ENCODE peak calls at places on chromosomes 3 and 15, in eight cellular contexts. C is GM23338, F is lower lobe of right lung, Q is MM.1S, Y is kidney, E is IMR-90, O is fibroblast of lung, K is pancreas. I is an unnamed sample. For H3K36me3, the result is how much of the 10 kb centered on the place peaks cover.

GRCh38 chr3:108342829-108343478 is 46.6 kb downstream of the HHLA2 start:
- DNase-seq in C (no peak), F (no peak), Q (no peak), Y (no peak), E (peak), O (peak), K (no peak), I (peak)

GRCh38 chr15:98840010-98840409 is 167.6 kb downstream of the PGPEP1L start:
- DNase-seq in C (no peak), F (no peak), Q (no peak), Y (no peak), E (no peak), O (no peak), K (no peak), I (no peak)

GRCh38 chr3:65831733-65832425 is 206.8 kb downstream of the MAGI1 start:
- DNase-seq in C (no peak), F (no peak), Q (no peak), Y (no peak), E (peak), O (peak), K (no peak), I (peak)

GRCh38 chr15:77033729-77034619 is 36.9 kb downstream of the TSPAN3 start:
- DNase-seq in C (no peak), F (peak), Q (no peak), Y (peak), E (no peak), O (no peak), K (peak), I (no peak)

GRCh38 chr15:56759450-56759845 is 26.1 kb upstream of the ZNF280D start:
- DNase-seq in C (no peak), F (no peak), Q (no peak), Y (no peak), E (peak), O (peak), K (no peak), I (peak)

GRCh38 chr3:194879991-194880939 is 194.6 kb downstream of the FAM43A start:
- DNase-seq in C (no peak), F (no peak), Q (no peak), Y (peak), E (peak), O (peak), K (no peak), I (peak)

GRCh38 chr3:42535981-42536784 is 33.7 kb downstream of the VIPR1 start:
- DNase-seq in C (peak), F (no peak), Q (peak), Y (no peak), E (no peak), O (no peak), K (no peak), I (peak)

GRCh38 chr15:66151809-66152208 is 101.7 kb downstream of the MEGF11 start:
- DNase-seq in C (peak), F (no peak), Q (no peak), Y (no peak), E (no peak), O (no peak), K (no peak), I (no peak)

GRCh38 chr3:116767726-116768125 is 58.1 kb downstream of the TUSC7 start:
- DNase-seq in C (no peak), F (no peak), Q (no peak), Y (no peak), E (no peak), O (no peak), K (no peak), I (no peak)

GRCh38 chr15:59501531-59502113 is 63.6 kb downstream of the FAM81A start:
- DNase-seq in C (peak), F (no peak), Q (peak), Y (no peak), E (peak), O (peak), K (no peak), I (peak)

GRCh38 chr15:65862682-65863081 is 6.6 kb upstream of the RAB11A start:
- DNase-seq in C (peak), F (no peak), Q (peak), Y (no peak), E (peak), O (peak), K (no peak), I (no peak)

GRCh38 chr3:143134446-143134845 is 14.9 kb downstream of the CHST2 start:
- DNase-seq in C (no peak), F (no peak), Q (no peak), Y (no peak), E (no peak), O (peak), K (no peak), I (no peak)

GRCh38 chr15:73924258-73924921 is 1.9 kb upstream of the LOXL1 start:
- DNase-seq in C (no peak), F (peak), Q (no peak), Y (peak), E (peak), O (peak), K (no peak), I (peak)

GRCh38 chr3:133038089-133038730 is at the start of gene TMEM108:
- DNase-seq in C (peak), F (peak), Q (peak), Y (peak), E (peak), O (peak), K (peak), I (peak)

GRCh38 chr3:71395470-71395869 is 188.1 kb downstream of the FOXP1 start:
- DNase-seq in C (no peak), F (no peak), Q (no peak), Y (no peak), E (no peak), O (no peak), K (no peak), I (no peak)

GRCh38 chr15:72203507-72203837 is 5.9 kb upstream of the GRAMD2A start:
- DNase-seq in C (no peak), F (peak), Q (no peak), Y (peak), E (peak), O (peak), K (peak), I (peak)

GRCh38 chr15:57541805-57542504 is 49.7 kb upstream of the MYZAP start:
- DNase-seq in C (peak), F (peak), Q (no peak), Y (no peak), E (peak), O (peak), K (no peak), I (peak)

GRCh38 chr15:82936966-82937647 is 15.4 kb downstream of the HOMER2 start:
- DNase-seq in C (no peak), F (no peak), Q (no peak), Y (no peak), E (peak), O (peak), K (no peak), I (peak)

GRCh38 chr3:151219056-151219455 is 16.0 kb upstream of the GPR171 start:
- DNase-seq in C (no peak), F (no peak), Q (no peak), Y (no peak), E (peak), O (peak), K (no peak), I (peak)

GRCh38 chr15:57752426-57752825 is 45.9 kb downstream of the POLR2M start:
- DNase-seq in C (peak), F (no peak), Q (no peak), Y (peak), E (no peak), O (no peak), K (no peak), I (no peak)

GRCh38 chr15:71302861-71303410 is 187.7 kb downstream of the THSD4 start:
- DNase-seq in C (no peak), F (no peak), Q (no peak), Y (no peak), E (peak), O (peak), K (no peak), I (no peak)

GRCh38 chr15:70266412-70267089 is 168.8 kb upstream of the TLE3 start:
- DNase-seq in C (no peak), F (peak), Q (no peak), Y (peak), E (no peak), O (peak), K (peak), I (no peak)

GRCh38 chr3:39064646-39065045 is 12.8 kb downstream of the WDR48 start:
- DNase-seq in C (no peak), F (no peak), Q (no peak), Y (no peak), E (peak), O (peak), K (no peak), I (peak)

GRCh38 chr15:85726446-85726845 is 68.3 kb downstream of the KLHL25 start:
- DNase-seq in C (no peak), F (no peak), Q (no peak), Y (no peak), E (no peak), O (no peak), K (no peak), I (peak)

GRCh38 chr15:85725564-85725963 is 69.2 kb downstream of the KLHL25 start:
- DNase-seq in C (no peak), F (no peak), Q (no peak), Y (no peak), E (no peak), O (no peak), K (no peak), I (peak)

GRCh38 chr15:85727068-85727467 is 67.7 kb downstream of the KLHL25 start:
- DNase-seq in C (no peak), F (no peak), Q (no peak), Y (no peak), E (no peak), O (peak), K (no peak), I (peak)

GRCh38 chr15:85733415-85733814 is 61.3 kb downstream of the KLHL25 start:
- DNase-seq in C (no peak), F (no peak), Q (no peak), Y (no peak), E (no peak), O (no peak), K (no peak), I (peak)

DNA sequence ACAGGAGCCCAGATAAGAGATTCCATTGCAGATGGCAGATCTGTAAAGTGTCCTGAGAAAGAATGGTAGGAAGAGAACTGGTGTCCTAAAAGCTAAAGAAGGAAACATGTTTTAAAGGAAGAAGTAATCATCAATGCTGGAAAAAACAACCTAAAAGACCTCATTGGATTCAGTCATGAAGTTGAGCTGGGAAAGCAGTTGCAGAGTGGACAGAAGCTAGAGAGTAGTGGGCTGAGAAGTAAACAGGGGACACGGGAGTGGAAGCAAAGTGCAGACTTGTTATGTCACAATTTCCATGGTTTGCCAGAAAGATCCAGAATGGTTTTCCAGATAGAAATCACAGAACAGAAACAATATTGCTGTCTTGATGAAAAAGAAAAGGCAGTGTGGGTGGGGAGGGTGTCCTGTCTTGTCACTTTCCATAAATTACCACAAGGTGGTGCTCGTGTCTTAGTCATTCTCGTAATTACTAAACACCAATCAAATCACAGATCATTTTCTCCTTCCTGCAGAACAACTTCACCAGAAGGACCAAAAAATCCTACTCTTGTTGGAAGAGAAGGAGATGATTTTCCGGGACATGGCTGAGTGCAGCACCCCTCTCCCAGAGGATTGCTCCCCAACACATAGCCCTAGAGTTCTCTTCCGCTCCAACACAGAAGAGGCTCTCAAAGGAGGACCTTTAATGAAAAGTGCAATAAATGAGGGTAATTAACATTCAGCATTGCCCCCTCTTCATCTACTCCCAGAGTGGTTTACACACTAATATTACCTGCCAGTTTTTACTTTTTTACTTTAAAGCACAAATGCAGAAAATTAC is 64.5 kb downstream of the KLHL25 start:
- DNase-seq in C (peak), F (no peak), Q (peak), Y (no peak), E (peak), O (peak), K (no peak), I (peak)
- H3K36me3 ChIP-seq in C (under half), F (half or more), Q (under half), Y (under half), E (under half), O (under half), K (half or more), I (half or more)

DNA sequence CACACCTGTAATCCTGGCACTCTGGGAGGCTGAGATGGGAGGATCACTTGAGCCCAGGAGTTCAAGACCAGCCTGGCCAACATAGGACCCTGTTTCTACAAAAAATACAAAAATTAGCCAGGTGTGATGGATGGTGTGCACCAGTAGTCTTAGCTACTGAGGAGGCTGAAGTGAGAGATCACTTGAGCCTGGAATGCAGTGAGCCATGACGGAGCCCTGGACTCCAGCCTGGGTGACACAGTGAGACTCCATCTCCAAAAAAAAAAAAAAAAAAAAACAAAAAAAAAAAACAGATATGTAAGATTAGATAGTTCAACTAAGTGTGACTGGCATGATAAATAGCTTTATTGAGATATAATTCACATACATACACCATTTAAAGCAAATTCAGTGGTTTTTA is 9.7 kb downstream of the RBSN start:
- DNase-seq in C (no peak), F (no peak), Q (no peak), Y (no peak), E (no peak), O (no peak), K (no peak), I (no peak)
- H3K4me3 ChIP-seq in C (no peak), F (no peak), Q (no peak), Y (no peak), E (no peak), O (no peak), K (no peak), I (no peak)

DNA sequence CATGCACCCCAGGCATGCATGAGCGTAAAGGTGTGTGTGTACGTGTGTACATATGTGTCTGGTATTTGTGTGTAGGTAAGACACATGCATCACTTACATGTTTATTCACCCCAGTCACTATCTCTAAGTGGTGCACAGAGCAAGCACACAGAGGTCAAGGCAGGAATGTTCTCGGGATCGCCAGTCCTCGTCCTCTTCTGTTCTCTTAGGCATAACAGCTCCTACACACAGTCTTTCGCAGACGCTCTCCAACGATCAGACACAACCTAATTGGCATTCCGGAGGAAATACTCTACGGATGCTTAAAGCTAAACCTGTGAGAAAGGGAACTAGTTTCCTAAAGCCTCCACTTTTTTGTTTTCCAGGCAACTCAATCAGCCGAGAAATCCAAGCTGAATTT is 95.9 kb downstream of the ADAMTS17 start:
- DNase-seq in C (no peak), F (no peak), Q (no peak), Y (no peak), E (no peak), O (no peak), K (no peak), I (no peak)
- H3K36me3 ChIP-seq in C (under half), F (under half), Q (under half), Y (under half), E (under half), O (under half), K (under half), I (under half)

DNA sequence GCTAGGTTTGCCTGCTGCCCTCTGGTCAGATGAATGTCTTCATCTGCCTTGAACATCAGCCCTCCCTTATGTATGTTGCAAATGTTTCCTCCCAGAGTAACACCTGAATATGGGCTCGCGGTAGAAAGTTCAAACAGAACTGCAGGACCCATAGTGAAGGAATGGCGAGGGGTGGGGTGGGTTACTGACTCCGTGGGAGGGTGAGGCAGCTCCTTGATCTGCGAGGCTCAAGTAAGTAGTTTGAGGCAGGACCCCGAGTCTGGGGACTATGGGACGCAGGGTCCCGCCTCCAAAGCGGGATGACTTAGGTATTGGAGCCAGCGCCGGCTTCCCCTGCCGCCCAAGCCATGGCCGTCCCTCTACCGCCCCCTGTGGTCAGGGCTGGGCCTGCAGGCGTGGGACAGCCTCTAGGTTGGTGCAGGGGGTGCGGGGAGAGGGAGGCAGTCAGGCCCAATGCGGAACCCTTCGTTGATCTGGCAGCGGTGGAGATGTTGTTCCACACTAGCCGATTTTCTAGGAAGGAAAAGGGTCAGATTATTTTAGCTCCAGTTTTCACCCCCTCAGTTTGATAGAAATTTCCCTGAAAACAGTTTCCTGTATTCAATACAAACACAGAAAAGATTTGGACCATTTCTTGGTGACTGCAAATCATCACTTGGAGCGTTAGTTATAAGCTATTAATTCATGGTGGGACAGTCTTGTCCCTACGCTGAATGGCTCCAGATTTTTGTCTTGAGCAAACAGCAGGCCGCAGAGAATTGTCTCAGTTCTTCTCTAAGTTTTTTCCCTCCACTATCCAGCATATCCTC is 72.3 kb downstream of the CORO2B start:
- DNase-seq in C (peak), F (peak), Q (peak), Y (no peak), E (no peak), O (no peak), K (peak), I (no peak)
- H3K4me3 ChIP-seq in C (peak), F (no peak), Q (no peak), Y (no peak), E (no peak), O (no peak), K (no peak), I (no peak)

GRCh38 chr3:49311283-49311682 is 28.6 kb downstream of the USP4 start:
- DNase-seq in C (peak), F (no peak), Q (no peak), Y (no peak), E (no peak), O (no peak), K (no peak), I (no peak)
- H3K36me3 ChIP-seq in C (under half), F (half or more), Q (under half), Y (under half), E (under half), O (under half), K (under half), I (half or more)

GRCh38 chr3:16932877-16933276 is 48.1 kb downstream of the PLCL2 start:
- DNase-seq in C (no peak), F (no peak), Q (peak), Y (no peak), E (no peak), O (no peak), K (no peak), I (no peak)
- H3K4me3 ChIP-seq in C (no peak), F (no peak), Q (peak), Y (no peak), E (no peak), O (no peak), K (no peak), I (no peak)

I was measured in adipocyte.